ENCODE peak calls at places on chromosome 2, in five cellular contexts. E is Right ventricle myocardium superior, C is adipocyte, N is mesenteric fat pad, Q is AML-193. G is an unnamed sample.

GRCh38 chr2:163465440-163465839 is 270.4 kb downstream of the FIGN start:
- DNase-seq in E (no peak), Q (no peak), N (no peak), C (peak), G (no peak)

GRCh38 chr2:203567786-203568185 is 32.7 kb upstream of the RAPH1 start:
- DNase-seq in E (no peak), N (no peak), Q (no peak), C (peak), G (no peak)

GRCh38 chr2:133574186-133574585 is 5.9 kb upstream of the NCKAP5 start:
- DNase-seq in Q (no peak), N (no peak), C (no peak), E (no peak), G (no peak)

GRCh38 chr2:172726172-172726735 is 9.4 kb upstream of the RAPGEF4 start:
- DNase-seq in E (no peak), N (no peak), Q (no peak), C (peak), G (peak)

GRCh38 chr2:45152691-45153090 is 143.4 kb upstream of the SIX2 start:
- DNase-seq in E (no peak), Q (no peak), N (no peak), C (no peak), G (no peak)

GRCh38 chr2:191611614-191612013 is 66.3 kb upstream of the NABP1 start:
- DNase-seq in C (no peak), Q (peak), E (no peak), N (no peak), G (no peak)

GRCh38 chr2:76197842-76198448 is 487.2 kb upstream of the GCFC2 start:
- DNase-seq in Q (peak), N (no peak), E (no peak), C (peak), G (no peak)

GRCh38 chr2:173247156-173247555 is 107.5 kb upstream of the CDCA7 start:
- DNase-seq in C (no peak), E (no peak), N (no peak), Q (no peak), G (no peak)

GRCh38 chr2:7686016-7686385 is 768.8 kb downstream of the RNF144A start:
- DNase-seq in C (no peak), N (no peak), Q (no peak), E (no peak), G (no peak)

GRCh38 chr2:186714611-186715010 is 20.8 kb downstream of the FAM171B start:
- DNase-seq in C (no peak), N (no peak), E (no peak), Q (no peak), G (no peak)